ENCODE peak calls at places on chromosomes 3 and 15, in five cellular contexts. Y is fibroblast of mammary gland, X is psoas muscle, S is WERI-Rb-1, L is cardiac fibroblast. D is an unnamed sample.

GRCh38 chr15:73936181-73936580 is 9.9 kb downstream of the LOXL1 start:
- DNase-seq in Y (peak; percentile 47), X (peak; percentile 35), S (peak; percentile 56), L (peak; percentile 73), D (peak; percentile 48)

GRCh38 chr3:15291589-15292541 is 40.5 kb downstream of the SH3BP5 start:
- DNase-seq in Y (peak; percentile 55), X (no peak), S (no peak), L (peak; percentile 53), D (peak; percentile 44)

GRCh38 chr3:127959873-127960272 is 44.8 kb downstream of the KBTBD12 start:
- DNase-seq in Y (peak; percentile 27), X (no peak), S (peak; percentile 81), L (peak; percentile 50), D (peak; percentile 59)

GRCh38 chr3:56801151-56801596 is 575 bp downstream of the ARHGEF3 start:
- DNase-seq in Y (no peak), X (no peak), S (no peak), L (no peak), D (no peak)

GRCh38 chr3:105845488-105845887 is 23.3 kb downstream of the CBLB start:
- DNase-seq in Y (no peak), X (no peak), S (no peak), L (no peak), D (no peak)

GRCh38 chr3:143644370-143645089 is 203.7 kb downstream of the SLC9A9 start:
- DNase-seq in Y (peak; percentile 90), X (no peak), S (peak; percentile 65), L (peak; percentile 93), D (peak; percentile 84)

GRCh38 chr3:29486087-29486486 is 205.2 kb downstream of the RBMS3 start:
- DNase-seq in Y (peak; percentile 81), X (no peak), S (no peak), L (peak; percentile 93), D (no peak)

GRCh38 chr3:151044706-151045105 is 40.8 kb upstream of the MED12L start:
- DNase-seq in Y (peak; percentile 68), X (no peak), S (no peak), L (no peak), D (no peak)

GRCh38 chr15:65337436-65338070 is 33.1 kb downstream of the RNU5B-1 start:
- DNase-seq in Y (no peak), X (no peak), S (peak; percentile 39), L (no peak), D (no peak)

GRCh38 chr15:48596415-48596814 is 49.1 kb downstream of the FBN1 start:
- DNase-seq in Y (peak; percentile 56), X (no peak), S (no peak), L (peak; percentile 44), D (no peak)

GRCh38 chr15:37140531-37141053 is 40.2 kb upstream of the MEIS2 start:
- DNase-seq in Y (peak; percentile 58), X (no peak), S (no peak), L (no peak), D (no peak)

GRCh38 chr3:133992951-133993595 is 36.7 kb downstream of the SLCO2A1 start:
- DNase-seq in Y (no peak), X (no peak), S (no peak), L (no peak), D (no peak)

GRCh38 chr3:30342319-30343060 is 263.9 kb upstream of the TGFBR2 start:
- DNase-seq in Y (peak; percentile 97), X (no peak), S (no peak), L (peak; percentile 92), D (peak; percentile 85)

GRCh38 chr3:28125342-28125741 is 116.1 kb upstream of the CMC1 start:
- DNase-seq in Y (no peak), X (no peak), S (no peak), L (no peak), D (no peak)

GRCh38 chr3:197253243-197253947 is 45.0 kb downstream of the DLG1 start:
- DNase-seq in Y (no peak), X (no peak), S (no peak), L (no peak), D (no peak)

GRCh38 chr15:68407886-68408500 is 24.0 kb downstream of the ITGA11 start:
- DNase-seq in Y (no peak), X (no peak), S (no peak), L (no peak), D (no peak)

GRCh38 chr3:15585111-15585844 is 16.1 kb downstream of the HACL1 start:
- DNase-seq in Y (peak; percentile 54), X (no peak), S (no peak), L (peak; percentile 31), D (no peak)

GRCh38 chr15:66235866-66236265 is 17.7 kb downstream of the MEGF11 start:
- DNase-seq in Y (no peak), X (no peak), S (no peak), L (no peak), D (no peak)

GRCh38 chr3:46132565-46132964 is 75.5 kb downstream of the CCR1 start:
- DNase-seq in Y (no peak), X (no peak), S (no peak), L (no peak), D (no peak)

GRCh38 chr3:139893963-139894637 is 40.9 kb upstream of the CLSTN2 start:
- DNase-seq in Y (no peak), X (no peak), S (peak; percentile 31), L (no peak), D (no peak)

GRCh38 chr15:41791970-41792637 is 17.8 kb downstream of the MAPKBP1 start:
- DNase-seq in Y (no peak), X (no peak), S (no peak), L (no peak), D (no peak)

GRCh38 chr3:99789322-99789721 is 28.3 kb upstream of the CMSS1 start:
- DNase-seq in Y (peak; percentile 78), X (no peak), S (peak; percentile 50), L (peak; percentile 86), D (peak; percentile 26)

GRCh38 chr15:99104788-99105515 is at the start of gene SYNM:
- DNase-seq in Y (peak; percentile 68), X (peak; percentile 94), S (peak; percentile 87), L (peak; percentile 76), D (peak; percentile 82)

GRCh38 chr15:84604804-84605203 is 4.0 kb downstream of the ZSCAN2 start:
- DNase-seq in Y (peak; percentile 55), X (no peak), S (no peak), L (no peak), D (no peak)

GRCh38 chr3:124599779-124600693 is 130.2 kb upstream of the UMPS start:
- DNase-seq in Y (no peak), X (no peak), S (no peak), L (no peak), D (peak; percentile 96)

GRCh38 chr3:124594581-124594980 is 135.7 kb upstream of the UMPS start:
- DNase-seq in Y (no peak), X (no peak), S (no peak), L (no peak), D (no peak)

GRCh38 chr3:124597979-124598378 is 132.3 kb upstream of the UMPS start:
- DNase-seq in Y (no peak), X (no peak), S (no peak), L (no peak), D (no peak)

GRCh38 chr3:124599147-124599765 is 131.0 kb upstream of the UMPS start:
- DNase-seq in Y (no peak), X (no peak), S (no peak), L (no peak), D (no peak)

GRCh38 chr3:124597273-124597672 is 133.0 kb upstream of the UMPS start:
- DNase-seq in Y (peak; percentile 53), X (no peak), S (no peak), L (no peak), D (no peak)
- H3K4me3 ChIP-seq in Y (no peak overlapping the region), X (no peak overlapping the region), S (no peak overlapping the region), L (no peak overlapping the region), D (no peak overlapping the region)

DNA sequence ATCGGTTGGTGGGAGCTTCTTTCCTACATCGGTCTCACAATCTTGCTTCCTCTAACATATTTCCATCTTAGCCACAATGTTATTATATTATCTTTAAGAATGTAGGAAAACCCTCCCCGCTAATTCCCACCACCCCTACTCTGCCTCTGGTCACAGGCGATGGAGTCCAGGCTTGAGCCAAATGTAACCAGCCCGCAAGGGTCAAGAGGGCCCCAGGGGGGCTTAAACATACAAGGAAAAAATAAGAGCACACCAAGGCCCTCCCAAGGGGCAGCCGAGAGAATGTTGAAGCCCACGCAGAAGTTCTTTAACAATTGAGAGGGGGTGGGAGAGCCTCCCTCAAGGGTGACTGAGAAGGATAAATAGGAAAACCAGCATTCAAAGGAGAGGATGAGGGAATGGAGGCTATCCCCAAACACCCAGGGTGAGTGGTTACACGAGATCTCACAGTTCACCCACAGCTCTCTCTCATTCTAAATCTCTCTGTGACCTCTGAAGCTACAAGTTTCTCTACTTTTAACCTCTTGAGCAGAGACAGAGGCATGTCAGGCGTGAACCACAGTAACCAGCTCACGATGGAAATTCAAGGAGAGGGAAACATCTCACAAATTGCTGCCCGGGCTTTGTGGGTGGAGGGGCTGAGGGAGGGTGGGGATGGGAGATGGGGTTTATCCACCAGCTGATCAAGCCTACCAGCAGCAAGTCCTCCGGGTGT is 31.4 kb upstream of the UACA start:
- DNase-seq in Y (peak; percentile 85), X (no peak), S (no peak), L (peak; percentile 62), D (no peak)
- H3K4me3 ChIP-seq in Y (peak overlapping the region; percentile 34), X (no peak overlapping the region), S (no peak overlapping the region), L (no peak overlapping the region), D (no peak overlapping the region)

GRCh38 chr3:13348671-13349396 is 71.3 kb downstream of the NUP210 start:
- DNase-seq in Y (no peak), X (no peak), S (no peak), L (no peak), D (no peak)
- H3K4me3 ChIP-seq in Y (no peak overlapping the region), X (no peak overlapping the region), S (no peak overlapping the region), L (no peak overlapping the region), D (no peak overlapping the region)

GRCh38 chr3:181712190-181712504 is 422 bp downstream of the SOX2 start:
- DNase-seq in Y (no peak), X (no peak), S (no peak), L (no peak), D (no peak)
- H3K4me3 ChIP-seq in Y (no peak overlapping the region), X (peak overlapping the region; percentile 55), S (peak overlapping the region; percentile 41), L (no peak overlapping the region), D (peak overlapping the region; percentile 30)

DNA sequence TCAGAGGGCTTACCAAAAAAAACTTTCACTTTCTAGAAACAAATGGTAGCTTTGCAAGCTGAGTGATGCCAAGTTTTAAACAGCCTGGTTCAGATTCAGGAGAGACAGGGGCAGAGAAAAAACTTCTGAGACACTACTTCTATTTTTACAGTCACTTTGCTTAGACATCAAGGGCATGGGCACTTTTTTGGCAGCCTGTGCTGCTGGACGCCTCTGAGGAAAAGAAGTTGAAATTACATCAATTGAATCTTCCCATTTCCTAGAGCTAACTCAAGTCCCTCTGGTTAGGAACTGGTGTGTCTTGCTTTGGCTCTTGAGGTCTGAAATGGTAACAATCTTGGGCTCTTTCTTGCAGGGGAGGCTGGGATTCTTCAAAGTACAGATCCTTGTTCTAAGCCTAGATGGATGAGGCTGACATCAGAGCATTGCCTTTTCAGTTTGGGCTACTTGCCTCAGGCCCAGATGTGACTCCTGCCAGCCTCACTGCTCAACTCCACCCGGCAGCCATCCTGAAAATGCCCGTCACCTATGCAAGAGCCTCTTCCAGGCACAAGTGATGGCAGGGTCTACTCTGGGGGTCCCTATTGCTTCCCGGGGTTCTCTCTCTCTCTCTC is 357.5 kb downstream of the FOXP1 start:
- DNase-seq in Y (no peak), X (no peak), S (no peak), L (no peak), D (no peak)
- H3K4me3 ChIP-seq in Y (no peak overlapping the region), X (peak overlapping the region; percentile 43), S (no peak overlapping the region), L (no peak overlapping the region), D (no peak overlapping the region)

GRCh38 chr3:12566976-12567375 is 10.1 kb downstream of the MKRN2 start:
- DNase-seq in Y (no peak), X (no peak), S (no peak), L (peak; percentile 42), D (no peak)
- H3K4me3 ChIP-seq in Y (no peak overlapping the region), X (no peak overlapping the region), S (no peak overlapping the region), L (no peak overlapping the region), D (no peak overlapping the region)

D was measured in small intestine.